ENCODE peak calls at places on chromosomes 2 and 18, in six cellular contexts. G is MM.1S, O is PC-9, N is Caco-2, C is GM13976, K is epithelial cell of esophagus. U is an unnamed sample.

GRCh38 chr2:98359986-98360385 is 13.7 kb downstream of the CNGA3 start:
- DNase-seq in G (no peak), O (no peak), N (no peak), C (no peak), K (peak; percentile 75), U (no peak)

GRCh38 chr2:85649201-85650190 is 18.5 kb downstream of the SFTPB start:
- DNase-seq in G (no peak), O (no peak), N (no peak), C (no peak), K (peak; percentile 10), U (no peak)

GRCh38 chr2:11977766-11978524 is 231.5 kb downstream of the LPIN1 start:
- DNase-seq in G (no peak), O (no peak), N (no peak), C (no peak), K (no peak), U (no peak)

GRCh38 chr2:24855703-24856102 is 62.5 kb downstream of the CENPO start:
- DNase-seq in G (no peak), O (no peak), N (no peak), C (no peak), K (no peak), U (no peak)

GRCh38 chr2:20241973-20242726 is 17.2 kb upstream of the SDC1 start:
- DNase-seq in G (no peak), O (no peak), N (no peak), C (peak; percentile 84), K (no peak), U (no peak)

GRCh38 chr2:120253021-120253882 is 600 bp downstream of the RALB start:
- DNase-seq in G (no peak), O (peak; percentile 70), N (peak; percentile 87), C (peak; percentile 72), K (peak; percentile 91), U (peak; percentile 70)

GRCh38 chr2:648476-649424 is 28.5 kb downstream of the TMEM18 start:
- DNase-seq in G (no peak), O (no peak), N (no peak), C (no peak), K (no peak), U (no peak)

GRCh38 chr2:239396881-239397681 is 3.7 kb downstream of the HDAC4 start:
- DNase-seq in G (no peak), O (no peak), N (no peak), C (no peak), K (peak; percentile 14), U (no peak)

GRCh38 chr2:241286348-241287090 is 29.0 kb downstream of the HDLBP start:
- DNase-seq in G (no peak), O (no peak), N (no peak), C (no peak), K (no peak), U (peak; percentile 47)

GRCh38 chr2:39664898-39665591 is 672 bp upstream of the TMEM178A start:
- DNase-seq in G (no peak), O (no peak), N (no peak), C (peak; percentile 15), K (no peak), U (no peak)

GRCh38 chr2:172921538-172922236 is 154.0 kb upstream of the MAP3K20 start:
- DNase-seq in G (no peak), O (no peak), N (no peak), C (no peak), K (peak; percentile 49), U (no peak)

GRCh38 chr18:6683112-6683876 is 46.2 kb upstream of the ARHGAP28 start:
- DNase-seq in G (no peak), O (no peak), N (peak; percentile 85), C (no peak), K (no peak), U (no peak)

GRCh38 chr2:239178484-239178883 is 222.3 kb downstream of the HDAC4 start:
- DNase-seq in G (no peak), O (no peak), N (no peak), C (no peak), K (no peak), U (no peak)

GRCh38 chr2:204260162-204260877 is 285.0 kb upstream of the PARD3B start:
- DNase-seq in G (peak; percentile 50), O (peak; percentile 24), N (peak; percentile 71), C (peak; percentile 33), K (peak; percentile 67), U (peak; percentile 66)

GRCh38 chr2:66753247-66754019 is 318.5 kb downstream of the MEIS1 start:
- DNase-seq in G (no peak), O (no peak), N (no peak), C (no peak), K (no peak), U (no peak)

GRCh38 chr2:94986392-94986963 is 39.0 kb upstream of the MAL start:
- DNase-seq in G (peak; percentile 42), O (peak; percentile 63), N (peak; percentile 59), C (peak; percentile 73), K (peak; percentile 61), U (peak; percentile 64)

GRCh38 chr2:148391324-148391723 is 253.2 kb upstream of the EPC2 start:
- DNase-seq in G (no peak), O (no peak), N (no peak), C (no peak), K (peak; percentile 6), U (no peak)

GRCh38 chr2:238658054-238658407 is 189.9 kb upstream of the TWIST2 start:
- DNase-seq in G (no peak), O (no peak), N (no peak), C (no peak), K (no peak), U (no peak)

GRCh38 chr2:86047575-86048382 is 57.9 kb downstream of the POLR1A start:
- DNase-seq in G (no peak), O (no peak), N (peak; percentile 14), C (no peak), K (no peak), U (no peak)

GRCh38 chr18:45825258-45825744 is at the start of gene SIGLEC15:
- DNase-seq in G (no peak), O (no peak), N (no peak), C (no peak), K (no peak), U (no peak)

GRCh38 chr2:241018051-241018891 is 19.9 kb downstream of the SNED1 start:
- DNase-seq in G (no peak), O (peak; percentile 50), N (no peak), C (no peak), K (no peak), U (no peak)

GRCh38 chr2:172440795-172441194 is 13.4 kb downstream of the ITGA6 start:
- DNase-seq in G (peak; percentile 88), O (no peak), N (no peak), C (no peak), K (peak; percentile 60), U (peak; percentile 44)

GRCh38 chr2:152715854-152716428 is 1.3 kb downstream of the PRPF40A start:
- DNase-seq in G (peak; percentile 32), O (peak; percentile 11), N (no peak), C (no peak), K (peak; percentile 68), U (peak; percentile 65)
- TF ChIP-seq CTCF in G (peak; percentile 58), O (peak; percentile 76), N (peak; percentile 55), C (peak; percentile 49), K (peak; percentile 72), U (peak; percentile 84)

GRCh38 chr2:209640358-209640757 is 131.3 kb upstream of the UNC80 start:
- DNase-seq in G (no peak), O (no peak), N (no peak), C (no peak), K (peak; percentile 89), U (no peak)

GRCh38 chr2:209636066-209636465 is 135.6 kb upstream of the UNC80 start:
- DNase-seq in G (no peak), O (no peak), N (no peak), C (no peak), K (peak; percentile 30), U (no peak)

GRCh38 chr2:209637293-209637692 is 134.3 kb upstream of the UNC80 start:
- DNase-seq in G (no peak), O (no peak), N (no peak), C (no peak), K (no peak), U (no peak)

GRCh38 chr2:209642146-209642815 is 129.4 kb upstream of the UNC80 start:
- DNase-seq in G (no peak), O (no peak), N (no peak), C (no peak), K (peak; percentile 67), U (no peak)

DNA sequence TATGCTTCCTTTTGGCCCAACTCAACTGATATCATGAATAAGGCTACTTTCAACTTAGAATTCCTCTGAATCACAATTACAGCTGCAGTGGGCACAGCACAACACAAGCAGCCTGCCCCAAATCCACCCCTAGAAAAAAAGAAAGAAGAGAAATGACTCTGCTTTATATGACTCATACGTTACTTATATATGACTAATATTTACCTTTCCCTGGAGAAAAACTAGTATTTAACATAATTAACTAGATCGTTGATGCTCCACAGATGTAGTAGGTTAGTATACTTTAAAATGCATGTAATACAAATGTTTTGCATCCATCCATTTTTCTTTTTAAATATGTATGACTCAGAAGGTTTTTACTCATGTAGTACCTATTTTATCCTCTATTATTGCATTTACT is 133.3 kb upstream of the UNC80 start:
- DNase-seq in G (no peak), O (peak; percentile 13), N (no peak), C (no peak), K (peak; percentile 83), U (no peak)
- TF ChIP-seq CTCF in G (no peak), O (no peak), N (no peak), C (no peak), K (no peak), U (no peak)

GRCh38 chr18:52408800-52409302 is 68.9 kb downstream of the DCC start:
- DNase-seq in G (no peak), O (no peak), N (no peak), C (no peak), K (no peak), U (no peak)

DNA sequence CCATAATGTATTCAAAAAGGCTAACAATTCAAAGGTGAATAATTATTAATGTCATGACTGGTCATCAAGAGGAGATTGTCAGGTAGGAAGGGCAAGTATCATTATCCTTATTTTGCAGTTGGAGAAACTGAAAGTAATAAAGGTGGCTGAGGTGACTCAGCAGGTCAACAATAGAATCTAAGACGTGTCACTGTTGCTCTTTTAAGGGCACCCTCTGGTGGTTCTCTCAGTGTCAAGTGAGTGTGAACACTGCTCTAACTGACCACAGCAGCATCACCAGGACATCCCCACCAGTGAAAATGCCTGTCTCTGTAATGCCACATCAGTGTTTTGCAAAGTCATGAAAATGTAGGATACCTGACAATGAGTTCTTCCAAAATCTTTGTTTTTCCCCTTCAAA is 69.7 kb downstream of the DCC start:
- DNase-seq in G (peak; percentile 83), O (no peak), N (peak; percentile 20), C (peak; percentile 22), K (peak; percentile 3), U (peak; percentile 20)
- TF ChIP-seq CTCF in G (peak; percentile 59), O (peak; percentile 14), N (no peak), C (peak; percentile 15), K (no peak), U (no peak)

GRCh38 chr18:25759111-25759510 is 331.3 kb downstream of the SS18 start:
- DNase-seq in G (no peak), O (no peak), N (no peak), C (no peak), K (no peak), U (no peak)

DNA sequence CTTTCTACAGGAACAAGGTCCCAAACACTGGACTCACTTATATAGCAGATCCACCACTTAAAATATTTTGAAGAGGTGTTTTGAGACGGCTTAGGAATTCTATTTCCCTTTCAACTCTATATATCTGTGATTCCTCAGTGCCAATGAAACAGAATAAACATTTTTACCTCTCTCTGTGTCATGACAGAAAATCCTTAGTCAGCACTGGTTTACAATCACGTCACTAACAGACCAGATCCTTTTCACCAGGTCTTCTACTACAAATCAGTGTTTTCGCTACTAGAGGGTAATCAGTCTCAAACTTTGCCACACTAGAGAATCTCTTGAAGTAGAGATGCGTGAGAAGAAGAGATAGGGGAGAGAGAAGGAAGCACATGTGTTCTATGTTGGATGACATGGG is 325.6 kb downstream of the SS18 start:
- DNase-seq in G (no peak), O (no peak), N (no peak), C (no peak), K (no peak), U (no peak)
- TF ChIP-seq CTCF in G (no peak), O (no peak), N (no peak), C (no peak), K (no peak), U (no peak)